ENCODE peak calls at places on chromosomes 3 and 15, in eight cellular contexts. F, B, T, K, M, N, Z and O are unnamed samples.

GRCh38 chr15:59583088-59583487 is 28.5 kb upstream of the GCNT3 start:
- DNase-seq in B (no peak), F (no peak), N (no peak), Z (no peak), M (no peak), T (no peak), K (no peak), O (no peak)

GRCh38 chr15:51634591-51635198 is 12.1 kb upstream of the DMXL2 start:
- DNase-seq in T (no peak), N (no peak), M (no peak), B (no peak), Z (no peak), K (no peak), F (no peak), O (no peak)

GRCh38 chr3:141249041-141249440 is 17.4 kb downstream of the PXYLP1 start:
- DNase-seq in Z (no peak), K (no peak), T (no peak), F (no peak), N (no peak), M (no peak), B (no peak), O (no peak)

GRCh38 chr3:184005981-184006507 is 11.6 kb downstream of the ABCC5 start:
- DNase-seq in F (peak; percentile 23), N (peak; percentile 26), K (peak; percentile 87), M (peak; percentile 81), T (peak; percentile 96), B (peak; percentile 35), Z (no peak), O (peak; percentile 97)

GRCh38 chr3:58350627-58351013 is 17.9 kb downstream of the PXK start:
- DNase-seq in K (no peak), F (no peak), T (no peak), M (no peak), N (peak; percentile 12), B (peak; percentile 51), Z (no peak), O (no peak)

GRCh38 chr3:182609575-182610156 is 183.6 kb upstream of the ATP11B start:
- DNase-seq in N (no peak), T (peak; percentile 75), Z (no peak), M (peak; percentile 66), B (no peak), K (peak; percentile 14), F (no peak), O (peak; percentile 89)

GRCh38 chr3:31692714-31693113 is 160.0 kb downstream of the STT3B start:
- DNase-seq in Z (no peak), B (no peak), T (no peak), K (no peak), M (no peak), N (no peak), F (no peak), O (no peak)

GRCh38 chr3:108152261-108152660 is 61.4 kb upstream of the CD47 start:
- DNase-seq in F (no peak), T (no peak), N (no peak), K (no peak), M (no peak), Z (no peak), B (no peak), O (no peak)

GRCh38 chr15:95843241-95843851 is 487.2 kb upstream of the NR2F2 start:
- DNase-seq in F (no peak), N (peak; percentile 23), M (no peak), Z (no peak), K (peak; percentile 25), B (peak; percentile 43), T (no peak), O (no peak)

GRCh38 chr3:162489853-162490252 is 993.2 kb downstream of the OTOL1 start:
- DNase-seq in F (no peak), N (no peak), B (no peak), M (no peak), K (peak; percentile 31), T (no peak), Z (no peak), O (no peak)

GRCh38 chr3:99741588-99741987 is 76.1 kb upstream of the CMSS1 start:
- DNase-seq in Z (no peak), B (no peak), T (no peak), F (no peak), M (no peak), N (no peak), K (no peak), O (no peak)

GRCh38 chr3:69178838-69179739 is 56.7 kb upstream of the LMOD3 start:
- DNase-seq in T (no peak), B (no peak), N (no peak), Z (no peak), F (no peak), M (no peak), K (peak; percentile 64), O (peak; percentile 81)

GRCh38 chr3:65627102-65627501 is 411.6 kb downstream of the MAGI1 start:
- DNase-seq in F (no peak), M (no peak), N (no peak), T (no peak), K (no peak), Z (no peak), B (no peak), O (peak; percentile 63)

GRCh38 chr3:177441813-177442646 is 244.7 kb upstream of the TBL1XR1 start:
- DNase-seq in F (peak; percentile 58), N (peak; percentile 21), K (no peak), M (no peak), Z (no peak), T (no peak), B (peak; percentile 48), O (no peak)